ENCODE peak calls at places on chromosomes 3 and 15, in four cellular contexts. Z is neuronal stem cell, J is mesenchymal stem cell, K is H1. A is an unnamed sample.

GRCh38 chr15:25717861-25718504 is 145.1 kb downstream of the ATP10A start:
- DNase-seq in Z (no peak), J (no peak), K (no peak), A (no peak)

GRCh38 chr3:106215047-106215446 is 346.2 kb upstream of the CBLB start:
- DNase-seq in Z (no peak), J (peak; percentile 18), K (no peak), A (no peak)

GRCh38 chr3:175585898-175586297 is 726.8 kb downstream of the NAALADL2 start:
- DNase-seq in Z (no peak), J (peak; percentile 79), K (no peak), A (no peak)

GRCh38 chr3:27708246-27708645 is 13.9 kb downstream of the EOMES start:
- DNase-seq in Z (no peak), J (no peak), K (no peak), A (no peak)

GRCh38 chr15:88465633-88466219 is 1.5 kb downstream of the MRPL46 start:
- DNase-seq in Z (no peak), J (peak; percentile 54), K (no peak), A (peak; percentile 92)

GRCh38 chr3:170487091-170487490 is 68.4 kb downstream of the CLDN11 start:
- DNase-seq in Z (no peak), J (no peak), K (no peak), A (no peak)

GRCh38 chr15:98800437-98801233 is 152.3 kb downstream of the IGF1R start:
- DNase-seq in Z (peak; percentile 59), J (peak; percentile 89), K (peak; percentile 74), A (peak; percentile 30)

GRCh38 chr3:159513867-159514380 is 474.7 kb upstream of the IL12A start:
- DNase-seq in Z (no peak), J (no peak), K (no peak), A (no peak)

GRCh38 chr3:115697263-115698053 is 74.1 kb downstream of the GAP43 start:
- DNase-seq in Z (no peak), J (no peak), K (no peak), A (peak; percentile 58)

GRCh38 chr3:77248420-77248819 is 208.5 kb downstream of the ROBO2 start:
- DNase-seq in Z (no peak), J (no peak), K (no peak), A (no peak)

GRCh38 chr3:193594946-193595689 is 2.1 kb downstream of the OPA1 start:
- DNase-seq in Z (no peak), J (peak; percentile 42), K (no peak), A (peak; percentile 29)

GRCh38 chr3:100761211-100761921 is 52.1 kb downstream of the TFG start:
- DNase-seq in Z (no peak), J (no peak), K (no peak), A (peak; percentile 26)

GRCh38 chr3:47009225-47010049 is 30.0 kb downstream of the NBEAL2 start:
- DNase-seq in Z (peak; percentile 58), J (peak; percentile 88), K (peak; percentile 73), A (peak; percentile 85)

GRCh38 chr3:43399034-43399433 is 112.7 kb downstream of the SNRK start:
- DNase-seq in Z (no peak), J (no peak), K (no peak), A (no peak)
- H3K4me3 ChIP-seq in Z (no peak overlapping the region), J (no peak overlapping the region), K (no peak overlapping the region), A (no peak overlapping the region)

GRCh38 chr3:11592460-11593298 is 51.0 kb downstream of the VGLL4 start:
- DNase-seq in Z (no peak), J (peak; percentile 67), K (no peak), A (no peak)

GRCh38 chr3:11593318-11594034 is 50.2 kb downstream of the VGLL4 start:
- DNase-seq in Z (no peak), J (no peak), K (no peak), A (no peak)

GRCh38 chr3:11600501-11601282 is 43.0 kb downstream of the VGLL4 start:
- DNase-seq in Z (peak; percentile 78), J (peak; percentile 99), K (peak; percentile 66), A (peak; percentile 99)

GRCh38 chr3:11591401-11592266 is 52.1 kb downstream of the VGLL4 start:
- DNase-seq in Z (peak; percentile 90), J (peak; percentile 85), K (peak; percentile 53), A (no peak)

GRCh38 chr3:11596387-11596786 is 47.3 kb downstream of the VGLL4 start:
- DNase-seq in Z (no peak), J (no peak), K (no peak), A (no peak)
- H4K91ac ChIP-seq in Z (no peak overlapping the region), J (no peak overlapping the region), K (no peak overlapping the region), A (no peak overlapping the region)

GRCh38 chr3:61057491-61057890 is 193.8 kb downstream of the FHIT start:
- DNase-seq in Z (no peak), J (no peak), K (no peak), A (no peak)

GRCh38 chr3:61052855-61053254 is 198.4 kb downstream of the FHIT start:
- DNase-seq in Z (no peak), J (no peak), K (no peak), A (no peak)

DNA sequence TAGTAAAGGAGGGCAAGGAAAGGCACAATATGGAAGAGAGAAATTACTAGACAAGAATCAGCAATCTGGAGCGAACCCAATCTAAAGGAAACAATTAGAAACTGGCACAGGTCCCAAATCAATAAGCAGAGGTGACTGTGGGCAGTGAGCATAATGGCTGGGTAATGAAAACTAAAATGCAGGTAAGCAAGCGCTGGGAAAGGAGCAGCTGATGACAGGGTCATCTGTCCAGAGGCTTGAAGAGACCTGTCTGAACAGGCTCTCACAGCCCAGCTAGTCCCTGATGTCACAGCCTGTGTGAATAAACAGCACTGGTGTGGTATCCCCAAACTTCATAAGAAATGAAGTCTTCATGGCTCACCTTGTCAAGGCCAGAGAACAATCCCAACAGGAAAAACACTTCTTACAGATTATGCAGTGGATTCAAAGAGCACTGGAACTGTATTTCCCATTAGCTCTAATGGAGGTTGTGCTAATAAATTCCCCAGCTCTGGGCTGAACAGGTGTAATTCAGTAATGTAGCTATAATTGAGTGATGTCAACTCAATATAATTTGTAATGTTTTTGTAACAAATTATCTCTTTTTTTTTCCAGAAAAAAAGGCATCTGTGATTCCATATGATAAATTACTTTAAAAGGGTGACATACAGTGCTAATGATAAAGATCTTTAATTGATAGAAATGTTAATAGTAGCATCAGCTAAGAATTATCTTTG is 197.3 kb downstream of the FHIT start:
- DNase-seq in Z (no peak), J (no peak), K (no peak), A (no peak)
- H2BK12ac ChIP-seq in Z (no peak overlapping the region), J (no peak overlapping the region), K (no peak overlapping the region), A (no peak overlapping the region)

DNA sequence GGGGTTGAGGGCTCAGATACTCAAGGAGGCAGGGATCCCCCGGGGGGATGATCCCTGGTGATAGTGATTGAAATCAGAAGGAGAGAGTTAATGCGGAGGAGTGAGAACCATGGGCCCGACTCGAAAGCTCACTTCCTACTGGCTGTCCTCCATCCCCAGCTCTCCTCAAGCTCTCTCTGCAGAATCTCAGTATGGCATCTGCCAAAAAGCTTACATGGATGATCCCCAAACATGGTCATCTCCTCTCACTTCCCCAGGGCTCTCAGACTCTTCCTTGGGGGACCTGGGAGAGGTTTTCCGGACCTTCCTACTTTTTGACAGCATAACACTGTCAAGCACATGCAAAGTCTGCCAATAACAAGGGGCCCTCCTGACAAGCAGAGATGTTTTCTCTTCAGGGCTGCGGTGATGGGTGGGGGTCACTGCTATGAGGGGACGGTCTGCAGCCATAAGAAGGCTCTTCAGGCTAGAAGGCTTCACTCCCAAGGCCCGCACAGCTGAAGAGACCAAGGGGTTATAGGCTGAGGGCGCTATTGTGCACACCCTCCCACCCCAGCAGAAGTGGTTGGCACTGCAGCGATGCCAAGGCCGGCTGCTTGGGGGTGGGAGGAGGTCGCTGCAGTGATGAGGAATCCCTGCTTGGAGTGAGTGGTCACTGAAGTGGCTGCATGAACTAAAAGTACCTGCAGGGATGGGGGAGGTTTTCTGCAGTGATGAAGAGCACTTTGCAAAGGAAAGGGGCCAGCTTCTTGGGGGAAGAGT is 828 bp upstream of the VWA5B2 start:
- DNase-seq in Z (no peak), J (no peak), K (no peak), A (no peak)
- H3K4me3 ChIP-seq in Z (no peak overlapping the region), J (no peak overlapping the region), K (peak overlapping the region; percentile 43), A (no peak overlapping the region)

GRCh38 chr3:142272200-142272891 is 47.0 kb upstream of the GK5 start:
- DNase-seq in Z (no peak), J (peak; percentile 29), K (no peak), A (peak; percentile 23)
- H4K91ac ChIP-seq in Z (no peak overlapping the region), J (no peak overlapping the region), K (no peak overlapping the region), A (no peak overlapping the region)

GRCh38 chr3:184341925-184342324 is 4.5 kb downstream of the FAM131A start:
- DNase-seq in Z (no peak), J (no peak), K (no peak), A (peak; percentile 68)
- H2BK12ac ChIP-seq in Z (no peak overlapping the region), J (no peak overlapping the region), K (no peak overlapping the region), A (no peak overlapping the region)

GRCh38 chr15:93331545-93332117 is 242.6 kb upstream of the RGMA start:
- DNase-seq in Z (no peak), J (no peak), K (peak; percentile 59), A (no peak)
- H3K4me3 ChIP-seq in Z (no peak overlapping the region), J (no peak overlapping the region), K (peak overlapping the region; percentile 30), A (no peak overlapping the region)

GRCh38 chr15:62846131-62846804 is 196.3 kb upstream of the TPM1 start:
- DNase-seq in Z (no peak), J (no peak), K (no peak), A (peak; percentile 58)
- H4K91ac ChIP-seq in Z (peak overlapping the region; percentile 5), J (no peak overlapping the region), K (no peak overlapping the region), A (peak overlapping the region; percentile 100)

DNA sequence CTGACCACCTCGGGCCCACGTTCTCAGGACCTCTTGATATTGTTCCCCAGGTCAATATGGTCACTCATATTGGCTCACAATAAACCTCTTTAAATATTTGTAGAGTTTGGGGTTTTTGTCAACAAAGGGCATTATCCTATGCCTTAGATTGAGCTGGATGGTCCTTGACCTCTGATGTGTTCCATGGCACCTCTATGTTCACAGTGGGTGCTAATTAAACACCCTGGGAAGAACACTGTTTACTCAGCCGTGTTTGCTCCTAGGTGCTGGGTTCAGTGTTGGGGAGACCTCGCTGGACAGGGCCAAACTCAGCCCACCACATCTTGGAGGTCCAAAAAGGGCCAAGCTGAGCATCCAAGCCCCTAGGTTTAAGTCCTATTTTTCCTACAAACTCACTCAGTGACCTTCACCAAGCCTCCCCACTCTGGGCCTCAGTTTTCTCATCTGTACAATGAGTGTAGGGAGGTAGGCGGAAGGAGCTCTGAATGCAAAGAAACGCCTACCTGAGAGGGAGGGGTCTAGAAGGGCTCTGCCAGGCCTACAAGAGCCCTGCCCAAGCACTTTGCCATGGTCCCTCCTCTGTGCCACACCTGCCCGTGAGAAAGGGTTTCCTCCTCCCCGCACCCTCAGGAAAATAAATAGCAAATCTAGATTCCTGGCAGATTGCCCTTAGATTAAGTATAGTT is 7.2 kb downstream of the FAM174B start:
- DNase-seq in Z (no peak), J (no peak), K (no peak), A (no peak)
- H2BK12ac ChIP-seq in Z (no peak overlapping the region), J (no peak overlapping the region), K (peak overlapping the region; percentile 100), A (no peak overlapping the region)